ENCODE peak calls at places on chromosomes 5 and 9, in ten cellular contexts. One of them, this sample, is unnamed.

GRCh38 chr5:139955616-139956283 is 87.3 kb downstream of the NRG2 start:
- DNase-seq in LoVo: no peak
- DNase-seq in NCI-H1092 treated with DMSO at 0.1 percent for 48 hours: no peak
- DNase-seq in AG08395: no peak
- DNase-seq in MCF 10A: peak; percentile 24
- DNase-seq in MV-4-11: no peak
- DNase-seq in skeletal muscle cell: no peak
- DNase-seq in NCI-H82: no peak
- DNase-seq in stimulated activated CD4-positive, alpha-beta T cell treated with anti-CD3 and anti-CD28 coated beads, Interleukin-4, amount 100 ng/mL, for 1 hour: no peak
- DNase-seq in GM12864: no peak
- DNase-seq in this sample: no peak

GRCh38 chr5:56112526-56113121 is 117.9 kb upstream of the IL6ST start:
- DNase-seq in GM12864: no peak
- DNase-seq in stimulated activated CD4-positive, alpha-beta T cell treated with anti-CD3 and anti-CD28 coated beads, Interleukin-4, amount 100 ng/mL, for 1 hour: no peak
- DNase-seq in MCF 10A: peak; percentile 96
- DNase-seq in NCI-H1092 treated with DMSO at 0.1 percent for 48 hours: no peak
- DNase-seq in NCI-H82: no peak
- DNase-seq in AG08395: no peak
- DNase-seq in LoVo: no peak
- DNase-seq in MV-4-11: no peak
- DNase-seq in skeletal muscle cell: no peak
- DNase-seq in this sample: no peak

GRCh38 chr5:88944751-88945507 is 61.9 kb upstream of the MEF2C start:
- DNase-seq in skeletal muscle cell: no peak
- DNase-seq in NCI-H82: peak; percentile 30
- DNase-seq in GM12864: no peak
- DNase-seq in MCF 10A: no peak
- DNase-seq in LoVo: no peak
- DNase-seq in NCI-H1092 treated with DMSO at 0.1 percent for 48 hours: no peak
- DNase-seq in MV-4-11: peak; percentile 60
- DNase-seq in stimulated activated CD4-positive, alpha-beta T cell treated with anti-CD3 and anti-CD28 coated beads, Interleukin-4, amount 100 ng/mL, for 1 hour: no peak
- DNase-seq in AG08395: peak; percentile 58
- DNase-seq in this sample: no peak

GRCh38 chr5:148615644-148616283 is 38.6 kb downstream of the HTR4 start:
- DNase-seq in GM12864: no peak
- DNase-seq in MV-4-11: no peak
- DNase-seq in AG08395: no peak
- DNase-seq in NCI-H1092 treated with DMSO at 0.1 percent for 48 hours: no peak
- DNase-seq in skeletal muscle cell: no peak
- DNase-seq in stimulated activated CD4-positive, alpha-beta T cell treated with anti-CD3 and anti-CD28 coated beads, Interleukin-4, amount 100 ng/mL, for 1 hour: no peak
- DNase-seq in NCI-H82: peak; percentile 1
- DNase-seq in LoVo: no peak
- DNase-seq in MCF 10A: peak; percentile 26
- DNase-seq in this sample: no peak

GRCh38 chr9:16328349-16328748 is 542.1 kb downstream of the BNC2 start:
- DNase-seq in MV-4-11: no peak
- DNase-seq in AG08395: no peak
- DNase-seq in NCI-H1092 treated with DMSO at 0.1 percent for 48 hours: no peak
- DNase-seq in LoVo: no peak
- DNase-seq in stimulated activated CD4-positive, alpha-beta T cell treated with anti-CD3 and anti-CD28 coated beads, Interleukin-4, amount 100 ng/mL, for 1 hour: no peak
- DNase-seq in GM12864: no peak
- DNase-seq in skeletal muscle cell: no peak
- DNase-seq in NCI-H82: no peak
- DNase-seq in MCF 10A: no peak
- DNase-seq in this sample: no peak

GRCh38 chr5:350355-350754 is 28.8 kb downstream of the AHRR start:
- DNase-seq in MCF 10A: peak; percentile 19
- DNase-seq in NCI-H1092 treated with DMSO at 0.1 percent for 48 hours: no peak
- DNase-seq in skeletal muscle cell: no peak
- DNase-seq in stimulated activated CD4-positive, alpha-beta T cell treated with anti-CD3 and anti-CD28 coated beads, Interleukin-4, amount 100 ng/mL, for 1 hour: no peak
- DNase-seq in LoVo: no peak
- DNase-seq in NCI-H82: no peak
- DNase-seq in GM12864: no peak
- DNase-seq in AG08395: no peak
- DNase-seq in MV-4-11: no peak
- DNase-seq in this sample: no peak

GRCh38 chr9:114164191-114164794 is 9.0 kb downstream of the COL27A1 start:
- DNase-seq in MCF 10A: no peak
- DNase-seq in NCI-H82: no peak
- DNase-seq in NCI-H1092 treated with DMSO at 0.1 percent for 48 hours: no peak
- DNase-seq in stimulated activated CD4-positive, alpha-beta T cell treated with anti-CD3 and anti-CD28 coated beads, Interleukin-4, amount 100 ng/mL, for 1 hour: no peak
- DNase-seq in MV-4-11: no peak
- DNase-seq in GM12864: no peak
- DNase-seq in skeletal muscle cell: no peak
- DNase-seq in AG08395: no peak
- DNase-seq in LoVo: no peak
- DNase-seq in this sample: no peak

GRCh38 chr5:665541-665955 is 27.6 kb downstream of the TPPP start:
- DNase-seq in GM12864: no peak
- DNase-seq in AG08395: no peak
- DNase-seq in MV-4-11: no peak
- DNase-seq in NCI-H82: peak; percentile 29
- DNase-seq in NCI-H1092 treated with DMSO at 0.1 percent for 48 hours: no peak
- DNase-seq in skeletal muscle cell: no peak
- DNase-seq in stimulated activated CD4-positive, alpha-beta T cell treated with anti-CD3 and anti-CD28 coated beads, Interleukin-4, amount 100 ng/mL, for 1 hour: no peak
- DNase-seq in MCF 10A: no peak
- DNase-seq in LoVo: no peak
- DNase-seq in this sample: no peak

GRCh38 chr9:70438341-70438924 is 24.0 kb upstream of the KLF9 start:
- DNase-seq in NCI-H1092 treated with DMSO at 0.1 percent for 48 hours: no peak
- DNase-seq in NCI-H82: peak; percentile 78
- DNase-seq in LoVo: peak; percentile 50
- DNase-seq in skeletal muscle cell: peak; percentile 83
- DNase-seq in MCF 10A: peak; percentile 92
- DNase-seq in GM12864: no peak
- DNase-seq in MV-4-11: peak; percentile 32
- DNase-seq in AG08395: peak; percentile 8
- DNase-seq in stimulated activated CD4-positive, alpha-beta T cell treated with anti-CD3 and anti-CD28 coated beads, Interleukin-4, amount 100 ng/mL, for 1 hour: no peak
- DNase-seq in this sample: no peak

GRCh38 chr9:125332527-125332926 is 70.9 kb downstream of the GAPVD1 start:
- DNase-seq in LoVo: no peak
- DNase-seq in GM12864: peak; percentile 48
- DNase-seq in stimulated activated CD4-positive, alpha-beta T cell treated with anti-CD3 and anti-CD28 coated beads, Interleukin-4, amount 100 ng/mL, for 1 hour: no peak
- DNase-seq in skeletal muscle cell: no peak
- DNase-seq in NCI-H82: no peak
- DNase-seq in MV-4-11: peak; percentile 92
- DNase-seq in MCF 10A: no peak
- DNase-seq in AG08395: no peak
- DNase-seq in NCI-H1092 treated with DMSO at 0.1 percent for 48 hours: no peak
- DNase-seq in this sample: no peak

GRCh38 chr5:169527863-169528262 is 55.7 kb upstream of the SPDL1 start:
- DNase-seq in MV-4-11: peak; percentile 2
- DNase-seq in MCF 10A: peak; percentile 24
- DNase-seq in stimulated activated CD4-positive, alpha-beta T cell treated with anti-CD3 and anti-CD28 coated beads, Interleukin-4, amount 100 ng/mL, for 1 hour: no peak
- DNase-seq in NCI-H1092 treated with DMSO at 0.1 percent for 48 hours: no peak
- DNase-seq in NCI-H82: no peak
- DNase-seq in GM12864: no peak
- DNase-seq in LoVo: no peak
- DNase-seq in skeletal muscle cell: no peak
- DNase-seq in AG08395: peak; percentile 41
- DNase-seq in this sample: no peak

GRCh38 chr5:149260761-149261160 is 10.9 kb upstream of the AFAP1L1 start:
- DNase-seq in NCI-H82: no peak
- DNase-seq in skeletal muscle cell: no peak
- DNase-seq in stimulated activated CD4-positive, alpha-beta T cell treated with anti-CD3 and anti-CD28 coated beads, Interleukin-4, amount 100 ng/mL, for 1 hour: no peak
- DNase-seq in MCF 10A: peak; percentile 71
- DNase-seq in LoVo: no peak
- DNase-seq in AG08395: no peak
- DNase-seq in NCI-H1092 treated with DMSO at 0.1 percent for 48 hours: no peak
- DNase-seq in GM12864: no peak
- DNase-seq in MV-4-11: no peak
- DNase-seq in this sample: no peak

GRCh38 chr5:170252109-170252508 is 19.3 kb downstream of the C5orf58 start:
- DNase-seq in MV-4-11: no peak
- DNase-seq in GM12864: no peak
- DNase-seq in AG08395: no peak
- DNase-seq in LoVo: no peak
- DNase-seq in NCI-H1092 treated with DMSO at 0.1 percent for 48 hours: no peak
- DNase-seq in stimulated activated CD4-positive, alpha-beta T cell treated with anti-CD3 and anti-CD28 coated beads, Interleukin-4, amount 100 ng/mL, for 1 hour: no peak
- DNase-seq in skeletal muscle cell: no peak
- DNase-seq in NCI-H82: no peak
- DNase-seq in MCF 10A: no peak
- DNase-seq in this sample: no peak

GRCh38 chr9:35738186-35738585 is 5.7 kb downstream of the CREB3 start:
- DNase-seq in GM12864: no peak
- DNase-seq in MV-4-11: no peak
- DNase-seq in skeletal muscle cell: no peak
- DNase-seq in NCI-H1092 treated with DMSO at 0.1 percent for 48 hours: no peak
- DNase-seq in LoVo: no peak
- DNase-seq in NCI-H82: no peak
- DNase-seq in AG08395: no peak
- DNase-seq in MCF 10A: no peak
- DNase-seq in stimulated activated CD4-positive, alpha-beta T cell treated with anti-CD3 and anti-CD28 coated beads, Interleukin-4, amount 100 ng/mL, for 1 hour: no peak
- DNase-seq in this sample: no peak

GRCh38 chr5:137481596-137481995 is 17.5 kb downstream of the SPOCK1 start:
- DNase-seq in AG08395: no peak
- DNase-seq in GM12864: no peak
- DNase-seq in NCI-H82: peak; percentile 4
- DNase-seq in stimulated activated CD4-positive, alpha-beta T cell treated with anti-CD3 and anti-CD28 coated beads, Interleukin-4, amount 100 ng/mL, for 1 hour: no peak
- DNase-seq in MCF 10A: peak; percentile 43
- DNase-seq in LoVo: no peak
- DNase-seq in skeletal muscle cell: no peak
- DNase-seq in MV-4-11: no peak
- DNase-seq in NCI-H1092 treated with DMSO at 0.1 percent for 48 hours: no peak
- DNase-seq in this sample: no peak

GRCh38 chr5:157359350-157359910 is 93.5 kb downstream of the CYFIP2 start:
- DNase-seq in MV-4-11: no peak
- DNase-seq in NCI-H82: no peak
- DNase-seq in MCF 10A: no peak
- DNase-seq in stimulated activated CD4-positive, alpha-beta T cell treated with anti-CD3 and anti-CD28 coated beads, Interleukin-4, amount 100 ng/mL, for 1 hour: no peak
- DNase-seq in skeletal muscle cell: no peak
- DNase-seq in AG08395: peak; percentile 27
- DNase-seq in LoVo: no peak
- DNase-seq in GM12864: no peak
- DNase-seq in NCI-H1092 treated with DMSO at 0.1 percent for 48 hours: no peak
- DNase-seq in this sample: no peak

GRCh38 chr5:4370218-4370617 is 769.9 kb upstream of the ADAMTS16 start:
- DNase-seq in skeletal muscle cell: no peak
- DNase-seq in NCI-H82: no peak
- DNase-seq in GM12864: no peak
- DNase-seq in stimulated activated CD4-positive, alpha-beta T cell treated with anti-CD3 and anti-CD28 coated beads, Interleukin-4, amount 100 ng/mL, for 1 hour: no peak
- DNase-seq in MV-4-11: no peak
- DNase-seq in LoVo: no peak
- DNase-seq in NCI-H1092 treated with DMSO at 0.1 percent for 48 hours: no peak
- DNase-seq in AG08395: no peak
- DNase-seq in MCF 10A: no peak
- DNase-seq in this sample: no peak

GRCh38 chr5:167058481-167058880 is 1233.0 kb upstream of the WWC1 start:
- DNase-seq in skeletal muscle cell: no peak
- DNase-seq in MCF 10A: no peak
- DNase-seq in stimulated activated CD4-positive, alpha-beta T cell treated with anti-CD3 and anti-CD28 coated beads, Interleukin-4, amount 100 ng/mL, for 1 hour: no peak
- DNase-seq in NCI-H82: no peak
- DNase-seq in AG08395: no peak
- DNase-seq in NCI-H1092 treated with DMSO at 0.1 percent for 48 hours: no peak
- DNase-seq in MV-4-11: no peak
- DNase-seq in GM12864: no peak
- DNase-seq in LoVo: no peak
- DNase-seq in this sample: no peak

GRCh38 chr9:98488578-98489312 is 220.0 kb downstream of the GABBR2 start:
- DNase-seq in GM12864: no peak
- DNase-seq in LoVo: no peak
- DNase-seq in AG08395: peak; percentile 95
- DNase-seq in NCI-H1092 treated with DMSO at 0.1 percent for 48 hours: no peak
- DNase-seq in NCI-H82: no peak
- DNase-seq in stimulated activated CD4-positive, alpha-beta T cell treated with anti-CD3 and anti-CD28 coated beads, Interleukin-4, amount 100 ng/mL, for 1 hour: no peak
- DNase-seq in MV-4-11: no peak
- DNase-seq in MCF 10A: peak; percentile 45
- DNase-seq in skeletal muscle cell: peak; percentile 90
- DNase-seq in this sample: no peak

GRCh38 chr5:31854625-31855526 is 215.9 kb downstream of the PDZD2 start:
- DNase-seq in MV-4-11: no peak
- DNase-seq in GM12864: no peak
- DNase-seq in stimulated activated CD4-positive, alpha-beta T cell treated with anti-CD3 and anti-CD28 coated beads, Interleukin-4, amount 100 ng/mL, for 1 hour: peak; percentile 14
- DNase-seq in LoVo: no peak
- DNase-seq in MCF 10A: peak; percentile 69
- DNase-seq in skeletal muscle cell: no peak
- DNase-seq in NCI-H82: peak; percentile 96
- DNase-seq in AG08395: no peak
- DNase-seq in NCI-H1092 treated with DMSO at 0.1 percent for 48 hours: no peak
- DNase-seq in this sample: no peak

GRCh38 chr9:137818286-137818685 is 59.3 kb upstream of the CACNA1B start:
- DNase-seq in MV-4-11: no peak
- DNase-seq in stimulated activated CD4-positive, alpha-beta T cell treated with anti-CD3 and anti-CD28 coated beads, Interleukin-4, amount 100 ng/mL, for 1 hour: no peak
- DNase-seq in skeletal muscle cell: no peak
- DNase-seq in NCI-H82: no peak
- DNase-seq in NCI-H1092 treated with DMSO at 0.1 percent for 48 hours: no peak
- DNase-seq in GM12864: no peak
- DNase-seq in AG08395: no peak
- DNase-seq in MCF 10A: no peak
- DNase-seq in LoVo: no peak
- DNase-seq in this sample: no peak

GRCh38 chr5:169099801-169100734 is 200.9 kb downstream of the SLIT3 start:
- DNase-seq in AG08395: peak; percentile 43
- DNase-seq in skeletal muscle cell: no peak
- DNase-seq in MCF 10A: peak; percentile 58
- DNase-seq in NCI-H1092 treated with DMSO at 0.1 percent for 48 hours: no peak
- DNase-seq in stimulated activated CD4-positive, alpha-beta T cell treated with anti-CD3 and anti-CD28 coated beads, Interleukin-4, amount 100 ng/mL, for 1 hour: no peak
- DNase-seq in NCI-H82: no peak
- DNase-seq in MV-4-11: no peak
- DNase-seq in LoVo: no peak
- DNase-seq in GM12864: no peak
- DNase-seq in this sample: no peak

GRCh38 chr9:126438757-126439401 is 112.2 kb downstream of the MVB12B start:
- DNase-seq in MV-4-11: no peak
- DNase-seq in MCF 10A: no peak
- DNase-seq in AG08395: no peak
- DNase-seq in LoVo: no peak
- DNase-seq in skeletal muscle cell: no peak
- DNase-seq in stimulated activated CD4-positive, alpha-beta T cell treated with anti-CD3 and anti-CD28 coated beads, Interleukin-4, amount 100 ng/mL, for 1 hour: no peak
- DNase-seq in NCI-H1092 treated with DMSO at 0.1 percent for 48 hours: no peak
- DNase-seq in NCI-H82: peak; percentile 16
- DNase-seq in GM12864: no peak
- DNase-seq in this sample: no peak

GRCh38 chr5:112878760-112879159 is 17.7 kb downstream of the SRP19 start:
- DNase-seq in AG08395: no peak
- DNase-seq in GM12864: no peak
- DNase-seq in NCI-H82: no peak
- DNase-seq in MCF 10A: peak; percentile 56
- DNase-seq in LoVo: peak; percentile 23
- DNase-seq in stimulated activated CD4-positive, alpha-beta T cell treated with anti-CD3 and anti-CD28 coated beads, Interleukin-4, amount 100 ng/mL, for 1 hour: peak; percentile 23
- DNase-seq in skeletal muscle cell: no peak
- DNase-seq in NCI-H1092 treated with DMSO at 0.1 percent for 48 hours: no peak
- DNase-seq in MV-4-11: no peak
- DNase-seq in this sample: no peak

GRCh38 chr9:33025572-33026347 is 687 bp downstream of the DNAJA1 start:
- DNase-seq in NCI-H1092 treated with DMSO at 0.1 percent for 48 hours: peak; percentile 76
- DNase-seq in NCI-H82: peak; percentile 68
- DNase-seq in stimulated activated CD4-positive, alpha-beta T cell treated with anti-CD3 and anti-CD28 coated beads, Interleukin-4, amount 100 ng/mL, for 1 hour: peak; percentile 82
- DNase-seq in LoVo: peak; percentile 28
- DNase-seq in MCF 10A: peak; percentile 53
- DNase-seq in AG08395: peak; percentile 45
- DNase-seq in MV-4-11: peak; percentile 30
- DNase-seq in skeletal muscle cell: no peak
- DNase-seq in GM12864: no peak
- DNase-seq in this sample: peak; percentile 77

GRCh38 chr5:178074266-178074952 is 38.9 kb upstream of the N4BP3 start:
- DNase-seq in LoVo: no peak
- DNase-seq in AG08395: no peak
- DNase-seq in NCI-H1092 treated with DMSO at 0.1 percent for 48 hours: no peak
- DNase-seq in MCF 10A: no peak
- DNase-seq in stimulated activated CD4-positive, alpha-beta T cell treated with anti-CD3 and anti-CD28 coated beads, Interleukin-4, amount 100 ng/mL, for 1 hour: no peak
- DNase-seq in GM12864: no peak
- DNase-seq in skeletal muscle cell: no peak
- DNase-seq in MV-4-11: peak; percentile 24
- DNase-seq in NCI-H82: peak; percentile 10
- DNase-seq in this sample: no peak

GRCh38 chr9:97363661-97364299 is 48.1 kb upstream of the TDRD7 start:
- DNase-seq in stimulated activated CD4-positive, alpha-beta T cell treated with anti-CD3 and anti-CD28 coated beads, Interleukin-4, amount 100 ng/mL, for 1 hour: no peak
- DNase-seq in LoVo: no peak
- DNase-seq in MCF 10A: no peak
- DNase-seq in GM12864: peak; percentile 53
- DNase-seq in NCI-H82: no peak
- DNase-seq in skeletal muscle cell: no peak
- DNase-seq in NCI-H1092 treated with DMSO at 0.1 percent for 48 hours: no peak
- DNase-seq in MV-4-11: no peak
- DNase-seq in AG08395: no peak
- DNase-seq in this sample: no peak

GRCh38 chr9:18793122-18793521 is 239.9 kb downstream of the SAXO1 start:
- DNase-seq in MV-4-11: no peak
- DNase-seq in GM12864: no peak
- DNase-seq in skeletal muscle cell: no peak
- DNase-seq in MCF 10A: no peak
- DNase-seq in NCI-H82: no peak
- DNase-seq in NCI-H1092 treated with DMSO at 0.1 percent for 48 hours: no peak
- DNase-seq in AG08395: no peak
- DNase-seq in stimulated activated CD4-positive, alpha-beta T cell treated with anti-CD3 and anti-CD28 coated beads, Interleukin-4, amount 100 ng/mL, for 1 hour: no peak
- DNase-seq in LoVo: no peak
- DNase-seq in this sample: no peak

This sample was measured in naive B cell.